ENCODE peak calls at places on chromosome 7, in nine cellular contexts. One of them, this sample, is unnamed.

GRCh38 chr7:48182736-48183369 is 11.6 kb downstream of the ABCA13 start:
- DNase-seq in HL-60: no peak
- DNase-seq in suprapubic skin: no peak
- DNase-seq in adrenal gland: no peak
- DNase-seq in body of pancreas: no peak
- DNase-seq in bronchial epithelial cell: peak; percentile 62
- DNase-seq in fibroblast of villous mesenchyme: peak; percentile 54
- DNase-seq in IMR-90: peak; percentile 70
- DNase-seq in heart right ventricle: no peak
- DNase-seq in this sample: peak; percentile 78

GRCh38 chr7:39051707-39052106 is 74.0 kb downstream of the POU6F2 start:
- DNase-seq in heart right ventricle: no peak
- DNase-seq in body of pancreas: no peak
- DNase-seq in IMR-90: no peak
- DNase-seq in bronchial epithelial cell: no peak
- DNase-seq in HL-60: no peak
- DNase-seq in fibroblast of villous mesenchyme: no peak
- DNase-seq in adrenal gland: no peak
- DNase-seq in suprapubic skin: no peak
- DNase-seq in this sample: no peak

GRCh38 chr7:2072042-2072441 is 160.7 kb downstream of the MAD1L1 start:
- DNase-seq in body of pancreas: no peak
- DNase-seq in suprapubic skin: no peak
- DNase-seq in IMR-90: no peak
- DNase-seq in fibroblast of villous mesenchyme: no peak
- DNase-seq in HL-60: no peak
- DNase-seq in heart right ventricle: no peak
- DNase-seq in adrenal gland: no peak
- DNase-seq in bronchial epithelial cell: no peak
- DNase-seq in this sample: no peak

GRCh38 chr7:47893238-47893637 is 55.0 kb downstream of the PKD1L1 start:
- DNase-seq in HL-60: no peak
- DNase-seq in suprapubic skin: no peak
- DNase-seq in heart right ventricle: no peak
- DNase-seq in body of pancreas: no peak
- DNase-seq in adrenal gland: no peak
- DNase-seq in bronchial epithelial cell: no peak
- DNase-seq in IMR-90: no peak
- DNase-seq in fibroblast of villous mesenchyme: no peak
- DNase-seq in this sample: no peak

GRCh38 chr7:108222236-108222892 is 92.2 kb upstream of the LAMB4 start:
- DNase-seq in heart right ventricle: no peak
- DNase-seq in IMR-90: peak; percentile 43
- DNase-seq in adrenal gland: no peak
- DNase-seq in fibroblast of villous mesenchyme: peak; percentile 17
- DNase-seq in HL-60: no peak
- DNase-seq in body of pancreas: peak; percentile 33
- DNase-seq in bronchial epithelial cell: no peak
- DNase-seq in suprapubic skin: no peak
- DNase-seq in this sample: peak; percentile 60

GRCh38 chr7:21671859-21672258 is 129.0 kb downstream of the DNAH11 start:
- DNase-seq in body of pancreas: no peak
- DNase-seq in fibroblast of villous mesenchyme: no peak
- DNase-seq in HL-60: no peak
- DNase-seq in bronchial epithelial cell: no peak
- DNase-seq in adrenal gland: no peak
- DNase-seq in suprapubic skin: no peak
- DNase-seq in heart right ventricle: no peak
- DNase-seq in IMR-90: no peak
- DNase-seq in this sample: no peak

GRCh38 chr7:94396044-94396443 is 1.3 kb downstream of the COL1A2 start:
- DNase-seq in HL-60: no peak
- DNase-seq in IMR-90: peak; percentile 74
- DNase-seq in heart right ventricle: no peak
- DNase-seq in body of pancreas: no peak
- DNase-seq in bronchial epithelial cell: no peak
- DNase-seq in adrenal gland: no peak
- DNase-seq in suprapubic skin: no peak
- DNase-seq in fibroblast of villous mesenchyme: peak; percentile 68
- DNase-seq in this sample: peak; percentile 93

GRCh38 chr7:151269511-151269910 is 21.0 kb upstream of the SMARCD3 start:
- DNase-seq in body of pancreas: no peak
- DNase-seq in adrenal gland: no peak
- DNase-seq in HL-60: no peak
- DNase-seq in heart right ventricle: no peak
- DNase-seq in suprapubic skin: no peak
- DNase-seq in IMR-90: no peak
- DNase-seq in bronchial epithelial cell: no peak
- DNase-seq in fibroblast of villous mesenchyme: no peak
- DNase-seq in this sample: no peak

GRCh38 chr7:122148081-122148480 is 4.0 kb upstream of the AASS start:
- DNase-seq in body of pancreas: no peak
- DNase-seq in adrenal gland: no peak
- DNase-seq in IMR-90: no peak
- DNase-seq in heart right ventricle: no peak
- DNase-seq in HL-60: no peak
- DNase-seq in bronchial epithelial cell: no peak
- DNase-seq in fibroblast of villous mesenchyme: no peak
- DNase-seq in suprapubic skin: no peak
- DNase-seq in this sample: no peak

GRCh38 chr7:122145937-122146336 is 1.9 kb upstream of the AASS start:
- DNase-seq in adrenal gland: no peak
- DNase-seq in HL-60: no peak
- DNase-seq in body of pancreas: no peak
- DNase-seq in heart right ventricle: no peak
- DNase-seq in IMR-90: no peak
- DNase-seq in suprapubic skin: no peak
- DNase-seq in bronchial epithelial cell: no peak
- DNase-seq in fibroblast of villous mesenchyme: no peak
- DNase-seq in this sample: no peak

GRCh38 chr7:122140918-122141317 is 3.1 kb downstream of the AASS start:
- DNase-seq in fibroblast of villous mesenchyme: no peak
- DNase-seq in adrenal gland: no peak
- DNase-seq in IMR-90: no peak
- DNase-seq in bronchial epithelial cell: no peak
- DNase-seq in HL-60: no peak
- DNase-seq in heart right ventricle: no peak
- DNase-seq in body of pancreas: no peak
- DNase-seq in suprapubic skin: no peak
- DNase-seq in this sample: no peak

GRCh38 chr7:122143376-122143750 is 686 bp downstream of the AASS start:
- DNase-seq in suprapubic skin: peak; percentile 77
- DNase-seq in HL-60: no peak
- DNase-seq in adrenal gland: peak; percentile 26
- DNase-seq in heart right ventricle: peak; percentile 13
- DNase-seq in IMR-90: peak; percentile 19
- DNase-seq in body of pancreas: peak; percentile 33
- DNase-seq in bronchial epithelial cell: no peak
- DNase-seq in fibroblast of villous mesenchyme: peak; percentile 43
- DNase-seq in this sample: peak; percentile 23

DNA sequence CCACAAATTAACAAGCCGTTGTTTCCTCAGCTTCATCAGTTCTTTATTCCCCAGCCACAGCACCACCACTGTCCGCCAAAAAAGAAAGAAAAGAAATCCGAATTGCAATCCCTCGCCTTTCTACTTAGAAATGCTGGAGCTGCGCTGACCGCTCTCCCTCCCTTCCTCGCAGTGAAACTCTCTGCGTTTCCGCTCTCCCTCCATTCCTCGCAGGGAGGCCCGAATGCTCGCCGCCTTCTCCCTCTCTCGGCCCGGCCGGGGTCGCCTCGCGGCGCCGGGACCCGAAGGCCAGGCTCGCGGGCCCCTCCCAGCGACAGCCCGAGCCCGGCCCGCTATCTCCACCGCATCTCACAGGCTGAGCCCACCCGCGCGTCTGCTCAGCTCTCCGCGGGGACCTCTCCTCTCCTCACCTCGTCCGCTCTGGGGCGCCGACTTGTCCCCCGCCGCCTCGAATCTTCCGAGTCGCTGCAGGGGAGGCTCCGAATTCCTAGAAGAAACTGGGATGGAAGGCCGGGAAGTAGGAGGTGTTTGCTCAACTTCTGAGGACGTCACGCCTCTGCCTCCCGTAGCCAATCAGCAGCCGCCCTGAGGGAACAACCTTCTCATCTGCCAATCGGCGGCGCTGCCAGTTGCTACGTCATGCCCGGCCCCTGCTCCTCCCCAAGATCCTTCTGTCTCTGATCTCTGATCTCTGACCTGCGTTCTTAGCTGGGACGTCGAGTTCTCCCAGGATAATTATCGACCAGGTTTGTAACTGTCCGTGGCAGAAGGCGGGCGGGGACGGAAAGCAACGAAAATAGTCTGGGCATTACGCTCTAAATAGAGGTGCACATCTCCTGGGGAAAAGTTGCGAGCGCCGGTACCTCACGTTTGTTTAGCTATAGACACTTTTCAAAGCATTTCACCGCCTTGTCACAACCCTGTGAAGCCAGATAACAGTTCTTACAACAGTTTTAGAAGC is at the start of gene AASS:
- DNase-seq in suprapubic skin: peak; percentile 100
- DNase-seq in HL-60: no peak
- DNase-seq in fibroblast of villous mesenchyme: peak; percentile 99
- DNase-seq in IMR-90: peak; percentile 94
- DNase-seq in adrenal gland: peak; percentile 97
- DNase-seq in body of pancreas: peak; percentile 99
- DNase-seq in heart right ventricle: peak; percentile 98
- DNase-seq in bronchial epithelial cell: peak; percentile 91
- DNase-seq in this sample: peak; percentile 95
- TF ChIP-seq CTCF in suprapubic skin: no peak
- TF ChIP-seq CTCF in HL-60: no peak
- TF ChIP-seq CTCF in fibroblast of villous mesenchyme: no peak
- TF ChIP-seq CTCF in IMR-90: no peak
- TF ChIP-seq CTCF in adrenal gland: no peak
- TF ChIP-seq CTCF in body of pancreas: no peak
- TF ChIP-seq CTCF in heart right ventricle: no peak
- TF ChIP-seq CTCF in bronchial epithelial cell: no peak
- TF ChIP-seq CTCF in this sample: no peak

GRCh38 chr7:128166603-128167315 is 74.3 kb upstream of the LEP start:
- DNase-seq in suprapubic skin: no peak
- DNase-seq in body of pancreas: peak; percentile 58
- DNase-seq in HL-60: no peak
- DNase-seq in adrenal gland: no peak
- DNase-seq in bronchial epithelial cell: no peak
- DNase-seq in heart right ventricle: no peak
- DNase-seq in IMR-90: no peak
- DNase-seq in fibroblast of villous mesenchyme: no peak
- DNase-seq in this sample: no peak
- H3K4me3 ChIP-seq in suprapubic skin: peak overlapping the region; percentile 51
- H3K4me3 ChIP-seq in body of pancreas: peak overlapping the region; percentile 9
- H3K4me3 ChIP-seq in HL-60: peak overlapping the region; percentile 50
- H3K4me3 ChIP-seq in adrenal gland: no peak overlapping the region
- H3K4me3 ChIP-seq in bronchial epithelial cell: peak overlapping the region; percentile 33
- H3K4me3 ChIP-seq in heart right ventricle: peak overlapping the region; percentile 46
- H3K4me3 ChIP-seq in IMR-90: peak overlapping the region; percentile 34
- H3K4me3 ChIP-seq in fibroblast of villous mesenchyme: peak overlapping the region; percentile 18
- H3K4me3 ChIP-seq in this sample: peak overlapping the region; percentile 36

GRCh38 chr7:107168233-107169119 is at the start of gene HBP1:
- DNase-seq in suprapubic skin: peak; percentile 100
- DNase-seq in adrenal gland: peak; percentile 100
- DNase-seq in fibroblast of villous mesenchyme: peak; percentile 100
- DNase-seq in body of pancreas: peak; percentile 100
- DNase-seq in HL-60: peak; percentile 98
- DNase-seq in heart right ventricle: peak; percentile 98
- DNase-seq in IMR-90: peak; percentile 100
- DNase-seq in bronchial epithelial cell: peak; percentile 100
- DNase-seq in this sample: peak; percentile 100

GRCh38 chr7:107165341-107165740 is 3.5 kb upstream of the HBP1 start:
- DNase-seq in IMR-90: no peak
- DNase-seq in heart right ventricle: no peak
- DNase-seq in bronchial epithelial cell: no peak
- DNase-seq in adrenal gland: no peak
- DNase-seq in body of pancreas: no peak
- DNase-seq in fibroblast of villous mesenchyme: no peak
- DNase-seq in HL-60: no peak
- DNase-seq in suprapubic skin: no peak
- DNase-seq in this sample: no peak

GRCh38 chr7:107166702-107167426 is 1.9 kb upstream of the HBP1 start:
- DNase-seq in body of pancreas: no peak
- DNase-seq in IMR-90: no peak
- DNase-seq in suprapubic skin: no peak
- DNase-seq in HL-60: no peak
- DNase-seq in adrenal gland: no peak
- DNase-seq in fibroblast of villous mesenchyme: no peak
- DNase-seq in bronchial epithelial cell: no peak
- DNase-seq in heart right ventricle: no peak
- DNase-seq in this sample: no peak

GRCh38 chr7:107169120-107170050 is 582 bp downstream of the HBP1 start:
- DNase-seq in fibroblast of villous mesenchyme: peak; percentile 98
- DNase-seq in adrenal gland: peak; percentile 99
- DNase-seq in body of pancreas: peak; percentile 99
- DNase-seq in HL-60: peak; percentile 92
- DNase-seq in heart right ventricle: peak; percentile 95
- DNase-seq in suprapubic skin: peak; percentile 98
- DNase-seq in bronchial epithelial cell: peak; percentile 93
- DNase-seq in IMR-90: peak; percentile 96
- DNase-seq in this sample: peak; percentile 99

GRCh38 chr7:107167483-107168232 is 1.1 kb upstream of the HBP1 start:
- DNase-seq in body of pancreas: peak; percentile 70
- DNase-seq in bronchial epithelial cell: peak; percentile 97
- DNase-seq in fibroblast of villous mesenchyme: peak; percentile 93
- DNase-seq in heart right ventricle: no peak
- DNase-seq in suprapubic skin: peak; percentile 83
- DNase-seq in adrenal gland: no peak
- DNase-seq in HL-60: peak; percentile 62
- DNase-seq in IMR-90: peak; percentile 90
- DNase-seq in this sample: peak; percentile 93
- TF ChIP-seq CTCF in body of pancreas: peak; percentile 46
- TF ChIP-seq CTCF in bronchial epithelial cell: peak; percentile 33
- TF ChIP-seq CTCF in fibroblast of villous mesenchyme: peak; percentile 51
- TF ChIP-seq CTCF in heart right ventricle: peak; percentile 32
- TF ChIP-seq CTCF in suprapubic skin: peak; percentile 51
- TF ChIP-seq CTCF in adrenal gland: peak; percentile 29
- TF ChIP-seq CTCF in HL-60: no peak
- TF ChIP-seq CTCF in IMR-90: peak; percentile 57
- TF ChIP-seq CTCF in this sample: peak; percentile 41

GRCh38 chr7:68688416-68689086 is 909.7 kb upstream of the AUTS2 start:
- DNase-seq in bronchial epithelial cell: no peak
- DNase-seq in body of pancreas: no peak
- DNase-seq in suprapubic skin: no peak
- DNase-seq in HL-60: no peak
- DNase-seq in adrenal gland: no peak
- DNase-seq in fibroblast of villous mesenchyme: no peak
- DNase-seq in IMR-90: no peak
- DNase-seq in heart right ventricle: no peak
- DNase-seq in this sample: no peak

GRCh38 chr7:68689087-68689433 is 909.2 kb upstream of the AUTS2 start:
- DNase-seq in suprapubic skin: no peak
- DNase-seq in heart right ventricle: no peak
- DNase-seq in fibroblast of villous mesenchyme: no peak
- DNase-seq in body of pancreas: no peak
- DNase-seq in bronchial epithelial cell: no peak
- DNase-seq in IMR-90: no peak
- DNase-seq in adrenal gland: no peak
- DNase-seq in HL-60: no peak
- DNase-seq in this sample: no peak

GRCh38 chr7:68694656-68695055 is 903.6 kb upstream of the AUTS2 start:
- DNase-seq in adrenal gland: no peak
- DNase-seq in HL-60: no peak
- DNase-seq in body of pancreas: no peak
- DNase-seq in suprapubic skin: no peak
- DNase-seq in bronchial epithelial cell: no peak
- DNase-seq in IMR-90: no peak
- DNase-seq in fibroblast of villous mesenchyme: no peak
- DNase-seq in heart right ventricle: no peak
- DNase-seq in this sample: no peak

GRCh38 chr7:68692511-68692910 is 905.8 kb upstream of the AUTS2 start:
- DNase-seq in fibroblast of villous mesenchyme: no peak
- DNase-seq in HL-60: no peak
- DNase-seq in bronchial epithelial cell: no peak
- DNase-seq in suprapubic skin: no peak
- DNase-seq in heart right ventricle: no peak
- DNase-seq in IMR-90: no peak
- DNase-seq in body of pancreas: no peak
- DNase-seq in adrenal gland: no peak
- DNase-seq in this sample: no peak

GRCh38 chr7:68691261-68692216 is 906.7 kb upstream of the AUTS2 start:
- DNase-seq in IMR-90: peak; percentile 90
- DNase-seq in adrenal gland: peak; percentile 78
- DNase-seq in fibroblast of villous mesenchyme: no peak
- DNase-seq in HL-60: no peak
- DNase-seq in heart right ventricle: no peak
- DNase-seq in bronchial epithelial cell: no peak
- DNase-seq in suprapubic skin: no peak
- DNase-seq in body of pancreas: no peak
- DNase-seq in this sample: peak; percentile 43
- H3K4me3 ChIP-seq in IMR-90: no peak overlapping the region
- H3K4me3 ChIP-seq in adrenal gland: no peak overlapping the region
- H3K4me3 ChIP-seq in fibroblast of villous mesenchyme: no peak overlapping the region
- H3K4me3 ChIP-seq in HL-60: no peak overlapping the region
- H3K4me3 ChIP-seq in heart right ventricle: no peak overlapping the region
- H3K4me3 ChIP-seq in bronchial epithelial cell: no peak overlapping the region
- H3K4me3 ChIP-seq in suprapubic skin: no peak overlapping the region
- H3K4me3 ChIP-seq in body of pancreas: no peak overlapping the region
- H3K4me3 ChIP-seq in this sample: no peak overlapping the region